ENCODE peak calls at places on chromosomes 5 and 9, in nine cellular contexts. R is heart left ventricle, Q is nephron progenitor cell, K is IMR-90, U is foreskin fibroblast, D is RWPE1, C is tibial artery, F is breast epithelium, Y is Calu3. H is an unnamed sample.
A peak's percentile ranks its signal among the peaks of the same experiment; 100 is the strongest.

GRCh38 chr9:20904995-20905394 is 126.4 kb downstream of the HACD4 start:
- DNase-seq in R (no peak), Q (no peak), K (no peak), U (no peak), D (no peak), C (no peak), F (no peak), Y (no peak), H (no peak)

GRCh38 chr5:105952875-105953274 is 1717.9 kb downstream of the EFNA5 start:
- DNase-seq in R (no peak), Q (no peak), K (peak; percentile 47), U (peak; percentile 62), D (no peak), C (no peak), F (no peak), Y (no peak), H (no peak)

GRCh38 chr5:169547508-169547907 is 36.1 kb upstream of the SPDL1 start:
- DNase-seq in R (no peak), Q (no peak), K (peak; percentile 7), U (peak; percentile 18), D (no peak), C (peak; percentile 21), F (no peak), Y (no peak), H (no peak)

GRCh38 chr9:37390759-37391158 is 31.7 kb upstream of the GRHPR start:
- DNase-seq in R (no peak), Q (peak; percentile 30), K (no peak), U (no peak), D (peak; percentile 32), C (no peak), F (no peak), Y (no peak), H (no peak)

GRCh38 chr9:112029921-112030444 is 133.4 kb downstream of the UGCG start:
- DNase-seq in R (no peak), Q (no peak), K (peak; percentile 84), U (peak; percentile 62), D (peak; percentile 90), C (no peak), F (no peak), Y (peak; percentile 71), H (no peak)

GRCh38 chr5:81239613-81240012 is 6.5 kb downstream of the CKMT2 start:
- DNase-seq in R (no peak), Q (no peak), K (no peak), U (no peak), D (no peak), C (no peak), F (no peak), Y (no peak), H (no peak)

GRCh38 chr5:27191786-27192505 is 153.6 kb upstream of the CDH9 start:
- DNase-seq in R (no peak), Q (no peak), K (peak; percentile 10), U (no peak), D (peak; percentile 14), C (no peak), F (no peak), Y (no peak), H (no peak)

GRCh38 chr5:71597001-71597400 is 9.9 kb downstream of the MCCC2 start:
- DNase-seq in R (no peak), Q (no peak), K (no peak), U (no peak), D (no peak), C (no peak), F (no peak), Y (no peak), H (no peak)

GRCh38 chr5:35853652-35854051 is 3.0 kb upstream of the IL7R start:
- DNase-seq in R (no peak), Q (no peak), K (no peak), U (no peak), D (no peak), C (no peak), F (no peak), Y (no peak), H (no peak)

GRCh38 chr9:11045589-11045988 is 432.8 kb upstream of the PTPRD start:
- DNase-seq in R (no peak), Q (no peak), K (no peak), U (no peak), D (no peak), C (no peak), F (no peak), Y (no peak), H (no peak)

GRCh38 chr9:87867391-87867790 is 15.3 kb upstream of the SPATA31E1 start:
- DNase-seq in R (no peak), Q (no peak), K (no peak), U (no peak), D (no peak), C (no peak), F (no peak), Y (no peak), H (peak; percentile 72)

GRCh38 chr5:181052928-181053759 is 13.1 kb downstream of the BTNL9 start:
- DNase-seq in R (no peak), Q (peak; percentile 55), K (no peak), U (peak; percentile 25), D (peak; percentile 57), C (no peak), F (no peak), Y (peak; percentile 35), H (peak; percentile 84)

GRCh38 chr5:71939452-71939932 is 167.8 kb upstream of the MAP1B start:
- DNase-seq in R (no peak), Q (no peak), K (no peak), U (no peak), D (no peak), C (no peak), F (no peak), Y (no peak), H (no peak)

GRCh38 chr9:128371622-128372117 is 496 bp downstream of the URM1 start:
- DNase-seq in R (no peak), Q (no peak), K (no peak), U (no peak), D (no peak), C (no peak), F (no peak), Y (no peak), H (no peak)
- TF ChIP-seq CTCF in R (no peak), Q (no peak), K (no peak), U (no peak), D (no peak), C (no peak), F (no peak), Y (no peak), H (no peak)

DNA sequence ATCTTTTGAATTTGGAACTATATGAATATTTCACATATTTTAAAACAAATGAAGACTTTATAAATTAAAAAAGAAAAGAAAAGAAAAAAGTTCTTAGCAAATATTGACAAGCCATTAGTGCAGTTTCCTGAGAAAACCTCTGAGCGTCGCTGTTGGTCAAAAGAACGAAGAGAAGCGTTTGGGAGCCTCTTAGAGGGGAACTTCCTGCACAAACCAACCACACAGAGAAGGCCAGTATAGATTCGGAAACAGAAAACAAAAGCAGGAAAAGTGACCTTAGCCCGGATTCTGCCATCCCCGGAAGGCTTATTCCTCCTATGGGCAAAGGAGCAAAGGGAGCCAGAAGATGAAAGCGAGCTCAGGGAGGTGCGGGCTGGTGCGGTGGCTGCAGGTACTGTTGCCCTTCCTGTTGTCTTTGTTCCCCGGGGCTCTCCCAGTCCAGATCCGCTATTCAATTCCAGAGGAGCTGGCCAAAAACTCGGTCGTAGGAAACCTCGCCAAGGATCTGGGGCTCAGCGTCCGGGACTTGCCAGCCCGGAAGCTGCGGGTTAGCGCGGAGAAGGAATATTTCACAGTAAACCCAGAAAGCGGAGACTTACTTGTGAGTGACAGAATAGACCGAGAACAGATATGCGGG is at the start of gene PCDHGB2:
- DNase-seq in R (no peak), Q (no peak), K (peak; percentile 64), U (peak; percentile 71), D (peak; percentile 41), C (no peak), F (no peak), Y (no peak), H (no peak)
- TF ChIP-seq CTCF in R (peak; percentile 52), Q (peak; percentile 15), K (peak; percentile 48), U (peak; percentile 38), D (peak; percentile 69), C (no peak), F (no peak), Y (no peak), H (peak; percentile 9)

DNA sequence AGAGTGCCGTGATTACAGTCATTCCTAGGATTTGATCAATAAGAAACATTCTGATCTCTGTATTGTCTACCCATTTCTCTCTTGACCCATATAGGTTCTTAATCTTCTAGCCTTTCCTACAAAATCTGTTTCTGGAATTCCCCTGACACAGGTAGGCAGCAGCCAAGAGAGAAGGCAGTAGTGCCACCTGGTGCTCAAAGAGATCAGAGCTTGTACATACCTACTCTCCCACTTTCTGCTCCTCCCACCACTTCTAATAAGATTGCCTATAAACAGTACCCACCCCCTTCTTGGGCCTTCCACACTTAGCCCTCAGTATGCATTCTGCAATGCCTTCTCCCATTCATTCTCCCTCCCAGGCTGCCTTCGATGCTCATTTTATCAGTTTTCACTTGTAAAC is 117.4 kb upstream of the RORB start:
- DNase-seq in R (no peak), Q (peak; percentile 17), K (no peak), U (no peak), D (peak; percentile 33), C (no peak), F (no peak), Y (peak; percentile 55), H (no peak)
- TF ChIP-seq CTCF in R (no peak), Q (peak; percentile 32), K (no peak), U (no peak), D (peak; percentile 20), C (no peak), F (peak; percentile 9), Y (no peak), H (no peak)

GRCh38 chr9:121372563-121373400 is 2.7 kb upstream of the STOM start:
- DNase-seq in R (no peak), Q (no peak), K (peak; percentile 86), U (peak; percentile 76), D (peak; percentile 83), C (peak; percentile 30), F (no peak), Y (no peak), H (no peak)

GRCh38 chr9:121373401-121373769 is 3.3 kb upstream of the STOM start:
- DNase-seq in R (no peak), Q (no peak), K (peak; percentile 40), U (peak; percentile 51), D (peak; percentile 31), C (no peak), F (no peak), Y (no peak), H (no peak)

GRCh38 chr9:121372239-121372562 is 2.2 kb upstream of the STOM start:
- DNase-seq in R (no peak), Q (no peak), K (no peak), U (no peak), D (no peak), C (no peak), F (no peak), Y (no peak), H (no peak)

GRCh38 chr9:121380941-121381340 is 10.9 kb upstream of the STOM start:
- DNase-seq in R (no peak), Q (no peak), K (no peak), U (no peak), D (no peak), C (no peak), F (no peak), Y (no peak), H (no peak)

DNA sequence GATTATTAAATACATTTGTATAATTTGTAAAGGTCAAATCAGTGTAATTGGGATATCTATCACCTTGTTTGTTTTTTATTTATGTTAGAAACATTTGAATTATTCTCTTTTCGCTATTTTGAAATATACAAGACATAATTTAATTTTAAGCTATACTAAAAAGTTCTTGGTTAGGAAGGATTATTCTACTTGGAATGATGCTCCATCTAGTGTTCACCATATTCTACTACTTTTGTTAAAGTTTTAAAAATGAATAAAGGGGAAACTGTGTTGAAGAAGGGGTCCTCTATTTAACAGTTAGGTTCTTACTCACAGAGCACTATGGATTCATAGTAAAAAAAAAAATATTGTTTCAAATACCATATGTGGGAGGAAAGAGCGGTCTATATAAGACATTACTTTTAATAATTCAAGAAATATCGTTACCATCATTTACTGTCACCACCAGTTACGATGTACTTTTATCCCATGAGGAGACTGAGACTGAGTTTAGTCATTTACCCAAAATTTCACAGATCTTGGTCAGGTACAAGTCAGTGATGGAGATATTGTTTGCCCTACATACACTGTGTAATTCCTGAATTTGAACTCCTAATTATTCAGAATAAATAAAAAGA is 6.3 kb upstream of the STOM start:
- DNase-seq in R (no peak), Q (no peak), K (peak; percentile 46), U (peak; percentile 35), D (no peak), C (no peak), F (no peak), Y (no peak), H (no peak)
- TF ChIP-seq CTCF in R (peak; percentile 55), Q (no peak), K (peak; percentile 66), U (peak; percentile 28), D (peak; percentile 71), C (peak; percentile 44), F (peak; percentile 46), Y (peak; percentile 12), H (peak; percentile 63)

H was measured in osteocyte.